ENCODE peak calls at places on chromosomes 11 and 22, in five cellular contexts. One of them, this sample, is unnamed.

GRCh38 chr11:31442086-31442485 is 67.3 kb downstream of the IMMP1L start:
- DNase-seq in brain pericyte: no peak
- DNase-seq in dermis microvascular lymphatic vessel endothelial cell: no peak
- DNase-seq in stimulated activated CD8-positive, alpha-beta memory T cell treated with anti-CD3 and anti-CD28 coated beads, Interleukin-4, amount 100 ng/mL, for 1 hour: no peak
- DNase-seq in SK-MEL-5: no peak
- DNase-seq in this sample: no peak

GRCh38 chr11:17556999-17557398 is 9.9 kb downstream of the OTOG start:
- DNase-seq in brain pericyte: no peak
- DNase-seq in dermis microvascular lymphatic vessel endothelial cell: no peak
- DNase-seq in stimulated activated CD8-positive, alpha-beta memory T cell treated with anti-CD3 and anti-CD28 coated beads, Interleukin-4, amount 100 ng/mL, for 1 hour: no peak
- DNase-seq in SK-MEL-5: no peak
- DNase-seq in this sample: no peak

GRCh38 chr22:37336474-37337028 is 54.2 kb downstream of the CYTH4 start:
- DNase-seq in brain pericyte: no peak
- DNase-seq in dermis microvascular lymphatic vessel endothelial cell: no peak
- DNase-seq in stimulated activated CD8-positive, alpha-beta memory T cell treated with anti-CD3 and anti-CD28 coated beads, Interleukin-4, amount 100 ng/mL, for 1 hour: no peak
- DNase-seq in SK-MEL-5: no peak
- DNase-seq in this sample: no peak

GRCh38 chr22:44085743-44086741 is 61.9 kb downstream of the PARVB start:
- DNase-seq in brain pericyte: no peak
- DNase-seq in dermis microvascular lymphatic vessel endothelial cell: peak; percentile 66
- DNase-seq in stimulated activated CD8-positive, alpha-beta memory T cell treated with anti-CD3 and anti-CD28 coated beads, Interleukin-4, amount 100 ng/mL, for 1 hour: no peak
- DNase-seq in SK-MEL-5: peak; percentile 94
- DNase-seq in this sample: peak; percentile 64

GRCh38 chr11:64971421-64972233 is at the start of gene MAJIN:
- DNase-seq in brain pericyte: peak; percentile 30
- DNase-seq in dermis microvascular lymphatic vessel endothelial cell: peak; percentile 63
- DNase-seq in stimulated activated CD8-positive, alpha-beta memory T cell treated with anti-CD3 and anti-CD28 coated beads, Interleukin-4, amount 100 ng/mL, for 1 hour: peak; percentile 82
- DNase-seq in SK-MEL-5: peak; percentile 46
- DNase-seq in this sample: peak; percentile 69

GRCh38 chr22:41523464-41524221 is 20.6 kb downstream of the POLR3H start:
- DNase-seq in brain pericyte: peak; percentile 46
- DNase-seq in dermis microvascular lymphatic vessel endothelial cell: no peak
- DNase-seq in stimulated activated CD8-positive, alpha-beta memory T cell treated with anti-CD3 and anti-CD28 coated beads, Interleukin-4, amount 100 ng/mL, for 1 hour: no peak
- DNase-seq in SK-MEL-5: peak; percentile 61
- DNase-seq in this sample: peak; percentile 91

GRCh38 chr11:76748931-76749330 is 34.2 kb upstream of the TSKU start:
- DNase-seq in brain pericyte: no peak
- DNase-seq in dermis microvascular lymphatic vessel endothelial cell: no peak
- DNase-seq in stimulated activated CD8-positive, alpha-beta memory T cell treated with anti-CD3 and anti-CD28 coated beads, Interleukin-4, amount 100 ng/mL, for 1 hour: no peak
- DNase-seq in SK-MEL-5: no peak
- DNase-seq in this sample: no peak

GRCh38 chr22:38843201-38843715 is 570 bp downstream of the NPTXR start:
- DNase-seq in brain pericyte: no peak
- DNase-seq in dermis microvascular lymphatic vessel endothelial cell: peak; percentile 55
- DNase-seq in stimulated activated CD8-positive, alpha-beta memory T cell treated with anti-CD3 and anti-CD28 coated beads, Interleukin-4, amount 100 ng/mL, for 1 hour: no peak
- DNase-seq in SK-MEL-5: peak; percentile 59
- DNase-seq in this sample: peak; percentile 83

GRCh38 chr11:111737877-111738205 is 28.3 kb downstream of the PPP2R1B start:
- DNase-seq in brain pericyte: no peak
- DNase-seq in dermis microvascular lymphatic vessel endothelial cell: peak; percentile 87
- DNase-seq in stimulated activated CD8-positive, alpha-beta memory T cell treated with anti-CD3 and anti-CD28 coated beads, Interleukin-4, amount 100 ng/mL, for 1 hour: no peak
- DNase-seq in SK-MEL-5: no peak
- DNase-seq in this sample: no peak

GRCh38 chr22:40030026-40030756 is 35.4 kb downstream of the FAM83F start:
- DNase-seq in brain pericyte: no peak
- DNase-seq in dermis microvascular lymphatic vessel endothelial cell: no peak
- DNase-seq in stimulated activated CD8-positive, alpha-beta memory T cell treated with anti-CD3 and anti-CD28 coated beads, Interleukin-4, amount 100 ng/mL, for 1 hour: no peak
- DNase-seq in SK-MEL-5: no peak
- DNase-seq in this sample: no peak

GRCh38 chr22:44378380-44378779 is 65.6 kb upstream of the SHISAL1 start:
- DNase-seq in brain pericyte: no peak
- DNase-seq in dermis microvascular lymphatic vessel endothelial cell: no peak
- DNase-seq in stimulated activated CD8-positive, alpha-beta memory T cell treated with anti-CD3 and anti-CD28 coated beads, Interleukin-4, amount 100 ng/mL, for 1 hour: no peak
- DNase-seq in SK-MEL-5: no peak
- DNase-seq in this sample: no peak

GRCh38 chr11:62233730-62234129 is 8.3 kb upstream of the SCGB1D2 start:
- DNase-seq in brain pericyte: no peak
- DNase-seq in dermis microvascular lymphatic vessel endothelial cell: peak; percentile 4
- DNase-seq in stimulated activated CD8-positive, alpha-beta memory T cell treated with anti-CD3 and anti-CD28 coated beads, Interleukin-4, amount 100 ng/mL, for 1 hour: no peak
- DNase-seq in SK-MEL-5: no peak
- DNase-seq in this sample: no peak

This sample was measured in fibroblast of lung.